ENCODE peak calls at places on chromosomes 5 and 9, in five cellular contexts. G is HFF-Myc; I is CD8-positive, alpha-beta T cell; N is AG09309; Y is retinal pigment epithelial cell. S is an unnamed sample.

GRCh38 chr5:81525690-81526089 is 131.8 kb upstream of the ACOT12 start:
- DNase-seq in G (no peak), I (no peak), N (peak; percentile 33), Y (no peak), S (no peak)

GRCh38 chr9:98494852-98495251 is 213.9 kb downstream of the GABBR2 start:
- DNase-seq in N (no peak), I (no peak), G (no peak), Y (no peak), S (no peak)

GRCh38 chr5:133421394-133421793 is 190.9 kb downstream of the FSTL4 start:
- DNase-seq in I (no peak), N (no peak), G (no peak), Y (no peak), S (no peak)

GRCh38 chr9:69253057-69253456 is 72.0 kb upstream of the ENTREP1 start:
- DNase-seq in I (no peak), G (peak; percentile 24), Y (peak; percentile 85), N (no peak), S (no peak)

GRCh38 chr5:157387683-157388093 is 72.3 kb upstream of the NIPAL4 start:
- DNase-seq in N (peak; percentile 92), Y (peak; percentile 60), G (peak; percentile 89), I (no peak), S (peak; percentile 45)

GRCh38 chr5:74392698-74393431 is 247.7 kb downstream of the ENC1 start:
- DNase-seq in Y (no peak), N (no peak), I (no peak), G (no peak), S (no peak)

GRCh38 chr9:92759990-92760893 is 4.4 kb downstream of the BICD2 start:
- DNase-seq in G (no peak), Y (no peak), N (no peak), I (no peak), S (no peak)

GRCh38 chr9:138115506-138115905 is 237.9 kb downstream of the CACNA1B start:
- DNase-seq in G (no peak), Y (no peak), I (no peak), N (no peak), S (no peak)

DNA sequence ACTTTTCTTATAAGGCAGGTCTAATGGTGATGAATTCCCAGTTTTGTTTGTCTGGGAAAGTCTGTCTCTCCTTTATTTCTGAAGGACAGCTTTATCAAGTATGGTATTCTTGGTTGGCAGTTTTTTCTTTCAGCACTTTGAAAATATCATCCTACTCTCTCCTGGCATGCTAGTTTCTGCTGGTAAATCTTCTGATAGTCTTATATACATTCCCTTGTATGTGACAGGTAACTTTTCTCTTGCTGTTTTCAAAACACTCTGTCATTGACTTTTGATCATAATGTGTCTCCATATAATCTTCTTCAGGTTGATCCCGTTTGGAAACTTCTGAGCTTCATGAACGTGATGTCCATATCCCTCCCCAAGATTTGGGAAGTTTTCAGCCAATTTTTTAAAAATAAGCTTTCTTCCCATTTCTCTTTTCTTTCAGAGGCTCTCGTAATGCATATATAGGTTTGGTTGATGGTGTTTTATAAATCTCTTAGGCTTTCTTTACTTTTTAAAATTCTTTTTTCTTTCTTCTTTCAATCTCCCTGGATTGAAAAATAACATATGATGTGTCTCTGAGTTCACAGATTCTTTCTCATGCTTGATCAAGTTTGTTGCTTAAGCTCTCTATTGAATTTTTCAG is 22.5 kb upstream of the GRAMD2B start:
- DNase-seq in I (no peak), Y (no peak), N (no peak), G (no peak), S (no peak)
- H3K4me3 ChIP-seq in I (no peak overlapping the region), Y (no peak overlapping the region), N (no peak overlapping the region), G (no peak overlapping the region), S (no peak overlapping the region)

DNA sequence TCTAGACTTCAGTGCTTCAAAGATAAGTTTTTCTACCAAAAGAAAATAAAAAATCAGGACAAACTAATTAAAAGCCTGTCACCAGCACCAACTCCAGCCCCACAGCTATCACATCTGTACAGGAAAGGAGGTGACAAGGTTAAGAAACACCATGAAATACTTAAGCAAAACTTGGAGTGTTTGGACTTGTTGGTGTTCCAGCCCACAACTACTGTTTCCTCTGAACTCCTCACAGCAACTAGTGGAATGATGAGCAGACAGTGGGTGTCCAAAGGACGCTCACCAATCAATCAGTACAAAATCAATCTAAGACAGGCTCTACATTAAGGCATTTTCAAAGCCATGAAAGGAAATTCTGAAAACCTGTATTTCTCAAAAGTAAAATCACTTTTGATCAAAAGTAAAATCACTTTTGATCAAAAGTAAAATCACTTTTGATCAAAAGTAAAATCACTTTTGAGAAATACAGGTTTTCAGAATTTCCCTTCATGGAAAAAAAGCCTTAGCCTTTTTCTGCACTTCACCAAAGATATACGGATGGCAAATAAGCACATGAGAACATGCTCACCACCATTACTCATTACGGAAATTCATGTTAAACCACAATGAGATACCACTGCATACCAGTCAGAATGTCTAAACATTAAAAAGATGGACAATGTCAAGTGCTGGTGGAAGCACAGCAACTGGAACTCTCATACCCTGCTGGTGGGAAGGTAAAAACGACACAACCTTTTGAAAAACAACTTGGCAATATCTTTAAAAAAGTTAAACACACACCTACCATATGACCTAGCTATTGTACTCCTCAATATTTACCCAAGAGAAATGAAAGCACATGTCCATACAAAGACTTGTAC is 79.7 kb downstream of the MED27 start:
- DNase-seq in N (peak; percentile 44), G (peak; percentile 27), Y (no peak), I (no peak), S (peak; percentile 55)
- TF ChIP-seq CTCF in N (peak; percentile 33), G (no peak), Y (peak; percentile 5), I (no peak), S (peak; percentile 17)

GRCh38 chr5:56685503-56686217 is 129.7 kb upstream of the MAP3K1 start:
- DNase-seq in G (no peak), N (no peak), I (no peak), Y (no peak), S (no peak)
- H3K4me3 ChIP-seq in G (no peak overlapping the region), N (no peak overlapping the region), I (no peak overlapping the region), Y (no peak overlapping the region), S (no peak overlapping the region)

GRCh38 chr9:136728080-136728547 is 14.6 kb downstream of the LCN10 start:
- DNase-seq in G (no peak), N (peak; percentile 52), Y (peak; percentile 34), I (peak; percentile 92), S (peak; percentile 6)

GRCh38 chr9:136725612-136726011 is 13.2 kb downstream of the DIPK1B start:
- DNase-seq in G (no peak), N (no peak), Y (no peak), I (no peak), S (no peak)

GRCh38 chr9:136728548-136729123 is 14.1 kb downstream of the LCN10 start:
- DNase-seq in G (no peak), N (no peak), I (no peak), Y (no peak), S (no peak)

GRCh38 chr9:136726118-136726517 is 13.7 kb downstream of the DIPK1B start:
- DNase-seq in N (no peak), Y (no peak), I (no peak), G (no peak), S (no peak)

GRCh38 chr9:136726631-136727191 is 14.3 kb downstream of the DIPK1B start:
- DNase-seq in I (peak; percentile 32), Y (no peak), G (no peak), N (no peak), S (no peak)
- TF ChIP-seq CTCF in I (peak; percentile 63), Y (peak; percentile 52), G (peak; percentile 38), N (peak; percentile 14), S (peak; percentile 57)

GRCh38 chr9:133200631-133201030 is 8.4 kb downstream of the OBP2B start:
- DNase-seq in I (no peak), Y (no peak), N (no peak), G (no peak), S (no peak)
- H3K4me3 ChIP-seq in I (no peak overlapping the region), Y (no peak overlapping the region), N (no peak overlapping the region), G (no peak overlapping the region), S (no peak overlapping the region)

GRCh38 chr5:147193123-147193522 is 41.7 kb upstream of the STK32A start:
- DNase-seq in Y (no peak), I (no peak), N (no peak), G (no peak), S (no peak)

GRCh38 chr5:147188200-147189108 is 46.4 kb upstream of the STK32A start:
- DNase-seq in I (peak; percentile 9), N (no peak), Y (no peak), G (peak; percentile 39), S (no peak)

GRCh38 chr5:147190236-147190815 is 44.5 kb upstream of the STK32A start:
- DNase-seq in Y (no peak), N (no peak), I (no peak), G (no peak), S (peak; percentile 61)

GRCh38 chr5:147187163-147187562 is 47.7 kb upstream of the STK32A start:
- DNase-seq in Y (no peak), I (no peak), G (no peak), N (no peak), S (no peak)

GRCh38 chr5:147189109-147189424 is 45.8 kb upstream of the STK32A start:
- DNase-seq in G (no peak), Y (no peak), I (no peak), N (no peak), S (no peak)
- TF ChIP-seq CTCF in G (no peak), Y (no peak), I (peak; percentile 5), N (no peak), S (no peak)

GRCh38 chr9:131402738-131403492 is 9.0 kb downstream of the PRRC2B start:
- DNase-seq in I (no peak), N (peak; percentile 55), G (no peak), Y (no peak), S (no peak)
- H3K4me3 ChIP-seq in I (no peak overlapping the region), N (no peak overlapping the region), G (peak overlapping the region; percentile 24), Y (peak overlapping the region; percentile 9), S (no peak overlapping the region)

DNA sequence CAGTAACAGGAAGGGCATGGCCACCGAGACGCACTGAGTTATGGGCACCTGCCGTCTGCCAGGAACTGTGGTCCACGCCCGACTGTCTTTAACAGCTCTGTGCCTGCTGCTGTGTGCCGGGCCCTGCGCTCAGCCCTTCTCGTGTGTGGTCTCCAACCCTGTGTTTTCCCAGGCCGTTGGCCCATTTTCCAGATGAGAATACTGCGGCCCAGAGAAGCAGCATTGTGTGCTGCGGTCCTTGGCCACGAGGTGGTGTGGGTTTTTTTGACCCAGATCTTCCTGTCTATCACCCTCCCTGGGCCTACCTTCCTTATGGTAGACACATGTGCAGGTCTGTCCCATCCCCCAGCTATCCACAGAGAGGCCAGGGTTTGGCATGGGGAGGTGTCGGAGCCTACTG is 47.0 kb downstream of the RXRA start:
- DNase-seq in I (no peak), N (no peak), G (no peak), Y (no peak), S (no peak)
- TF ChIP-seq CTCF in I (no peak), N (no peak), G (peak; percentile 16), Y (no peak), S (peak; percentile 23)